ENCODE peak calls at places on chromosome 18, in four cellular contexts. N is Daoy, Y is GM20000, L is cerebellum. U is an unnamed sample.

GRCh38 chr18:4586729-4587128 is 131.6 kb upstream of the DLGAP1 start:
- DNase-seq in Y (no peak), N (no peak), L (no peak), U (no peak)

GRCh38 chr18:75334869-75335268 is 92.6 kb downstream of the SMIM21 start:
- DNase-seq in N (no peak), L (no peak), Y (no peak), U (no peak)

GRCh38 chr18:61738488-61738887 is 154.3 kb downstream of the RNF152 start:
- DNase-seq in Y (no peak), N (peak), L (no peak), U (no peak)

GRCh38 chr18:47901624-47902362 is 28.7 kb downstream of the SMAD2 start:
- DNase-seq in N (no peak), L (no peak), Y (peak), U (no peak)

GRCh38 chr18:34339155-34339554 is 114.4 kb upstream of the NOL4 start:
- DNase-seq in Y (no peak), N (no peak), L (no peak), U (no peak)

GRCh38 chr18:23341383-23341782 is 111.7 kb upstream of the RIOK3 start:
- DNase-seq in N (peak), Y (no peak), L (no peak), U (no peak)

GRCh38 chr18:68803371-68803770 is 5.5 kb downstream of the CCDC102B start:
- DNase-seq in N (no peak), Y (no peak), L (no peak), U (peak)

GRCh38 chr18:61579581-61579980 is 246.4 kb downstream of the CDH20 start:
- DNase-seq in N (no peak), L (no peak), Y (no peak), U (no peak)

GRCh38 chr18:46623541-46623940 is 33.5 kb downstream of the LOXHD1 start:
- DNase-seq in Y (no peak), N (no peak), L (no peak), U (no peak)

GRCh38 chr18:12443631-12444030 is 35.9 kb downstream of the PRELID3A start:
- DNase-seq in N (no peak), Y (no peak), L (no peak), U (no peak)

GRCh38 chr18:1906421-1906820 is 664.9 kb downstream of the METTL4 start:
- DNase-seq in N (no peak), Y (no peak), L (no peak), U (no peak)

GRCh38 chr18:78102135-78102534 is 852.5 kb downstream of the GALR1 start:
- DNase-seq in Y (no peak), L (no peak), N (no peak), U (no peak)

GRCh38 chr18:41060967-41061366 is 894.1 kb upstream of the PIK3C3 start:
- DNase-seq in N (no peak), Y (no peak), L (no peak), U (no peak)